ENCODE peak calls at places on chromosomes 2 and 18, in nine cellular contexts. C is uterus, B is right lobe of liver, N is testis, Y is fibroblast of lung, M is heart left ventricle, S is stomach, F is lower lobe of right lung, Q is left ventricle myocardium inferior. L is an unnamed sample.
A peak's percentile ranks its signal among the peaks of the same experiment; 100 is the strongest.

GRCh38 chr2:109243526-109244425 is 114.8 kb downstream of the SH3RF3 start:
- DNase-seq in C (no peak), M (no peak), B (no peak), Q (no peak), F (no peak), Y (no peak), N (no peak), S (no peak), L (no peak)

GRCh38 chr2:241965931-241966412 is 96.4 kb downstream of the RTP5 start:
- DNase-seq in S (peak; percentile 36), M (peak; percentile 46), B (no peak), Q (no peak), F (no peak), N (peak; percentile 43), C (peak; percentile 41), Y (peak; percentile 95), L (no peak)

GRCh38 chr2:88100489-88100858 is 27.4 kb downstream of the FABP1 start:
- DNase-seq in F (no peak), Q (no peak), C (no peak), M (no peak), N (no peak), Y (no peak), S (no peak), B (no peak), L (no peak)

GRCh38 chr18:50424877-50425690 is 50.2 kb downstream of the SKA1 start:
- DNase-seq in Y (peak; percentile 83), B (no peak), S (peak; percentile 75), C (no peak), M (peak; percentile 83), N (peak; percentile 93), Q (peak; percentile 53), F (no peak), L (no peak)

GRCh38 chr18:46718501-46719341 is 38.1 kb downstream of the ST8SIA5 start:
- DNase-seq in N (no peak), S (no peak), Q (no peak), B (no peak), C (no peak), F (no peak), Y (peak; percentile 68), M (no peak), L (no peak)

GRCh38 chr2:74548919-74549684 is 4.6 kb downstream of the LOXL3 start:
- DNase-seq in Q (peak; percentile 79), Y (no peak), F (peak; percentile 79), C (peak; percentile 75), M (peak; percentile 85), N (peak; percentile 75), B (peak; percentile 74), S (peak; percentile 70), L (peak; percentile 74)

GRCh38 chr2:168426861-168427260 is 29.2 kb upstream of the CERS6 start:
- DNase-seq in Y (no peak), S (no peak), N (no peak), Q (no peak), F (no peak), M (no peak), B (no peak), C (no peak), L (no peak)

GRCh38 chr18:46448347-46448746 is 208.7 kb downstream of the LOXHD1 start:
- DNase-seq in F (no peak), S (no peak), N (no peak), C (no peak), Y (no peak), M (no peak), B (no peak), Q (no peak), L (no peak)

GRCh38 chr2:63789318-63790051 is 52.2 kb upstream of the UGP2 start:
- DNase-seq in N (no peak), Q (no peak), Y (peak; percentile 63), C (no peak), M (no peak), S (no peak), F (no peak), B (no peak), L (no peak)

GRCh38 chr2:38394903-38395341 is 17.8 kb upstream of the ATL2 start:
- DNase-seq in N (no peak), B (no peak), Y (no peak), C (no peak), Q (no peak), S (no peak), F (no peak), M (no peak), L (no peak)

GRCh38 chr2:236093134-236093533 is 75.1 kb downstream of the GBX2 start:
- DNase-seq in N (no peak), M (no peak), S (no peak), F (no peak), Y (no peak), C (no peak), B (no peak), Q (no peak), L (no peak)
- TF ChIP-seq CTCF in N (no peak), M (no peak), S (no peak), F (no peak), Y (no peak), C (no peak), B (no peak), Q (no peak), L (no peak)

GRCh38 chr18:22704627-22704918 is 228.6 kb upstream of the RBBP8 start:
- DNase-seq in Y (no peak), F (no peak), C (no peak), M (no peak), B (no peak), Q (no peak), S (no peak), N (no peak), L (no peak)
- TF ChIP-seq CTCF in Y (no peak), F (no peak), C (no peak), M (peak; percentile 21), B (no peak), Q (no peak), S (no peak), N (no peak), L (no peak)

GRCh38 chr2:30707304-30707903 is 99.8 kb downstream of the CAPN13 start:
- DNase-seq in Q (no peak), F (no peak), B (no peak), Y (no peak), N (no peak), M (no peak), C (no peak), S (no peak), L (no peak)
- TF ChIP-seq CTCF in Q (no peak), F (no peak), B (no peak), Y (no peak), N (no peak), M (no peak), C (no peak), S (no peak), L (no peak)

GRCh38 chr18:23485386-23485785 is 17.9 kb upstream of the RMC1 start:
- DNase-seq in M (no peak), B (no peak), F (no peak), N (no peak), C (no peak), S (no peak), Y (no peak), Q (no peak), L (no peak)

GRCh38 chr18:23493654-23494053 is 9.7 kb upstream of the RMC1 start:
- DNase-seq in C (no peak), M (no peak), S (no peak), Q (no peak), Y (no peak), N (no peak), B (no peak), F (no peak), L (no peak)

GRCh38 chr18:23484783-23485182 is 18.5 kb upstream of the RMC1 start:
- DNase-seq in N (no peak), S (no peak), Q (no peak), F (no peak), B (no peak), M (no peak), C (no peak), Y (no peak), L (no peak)

DNA sequence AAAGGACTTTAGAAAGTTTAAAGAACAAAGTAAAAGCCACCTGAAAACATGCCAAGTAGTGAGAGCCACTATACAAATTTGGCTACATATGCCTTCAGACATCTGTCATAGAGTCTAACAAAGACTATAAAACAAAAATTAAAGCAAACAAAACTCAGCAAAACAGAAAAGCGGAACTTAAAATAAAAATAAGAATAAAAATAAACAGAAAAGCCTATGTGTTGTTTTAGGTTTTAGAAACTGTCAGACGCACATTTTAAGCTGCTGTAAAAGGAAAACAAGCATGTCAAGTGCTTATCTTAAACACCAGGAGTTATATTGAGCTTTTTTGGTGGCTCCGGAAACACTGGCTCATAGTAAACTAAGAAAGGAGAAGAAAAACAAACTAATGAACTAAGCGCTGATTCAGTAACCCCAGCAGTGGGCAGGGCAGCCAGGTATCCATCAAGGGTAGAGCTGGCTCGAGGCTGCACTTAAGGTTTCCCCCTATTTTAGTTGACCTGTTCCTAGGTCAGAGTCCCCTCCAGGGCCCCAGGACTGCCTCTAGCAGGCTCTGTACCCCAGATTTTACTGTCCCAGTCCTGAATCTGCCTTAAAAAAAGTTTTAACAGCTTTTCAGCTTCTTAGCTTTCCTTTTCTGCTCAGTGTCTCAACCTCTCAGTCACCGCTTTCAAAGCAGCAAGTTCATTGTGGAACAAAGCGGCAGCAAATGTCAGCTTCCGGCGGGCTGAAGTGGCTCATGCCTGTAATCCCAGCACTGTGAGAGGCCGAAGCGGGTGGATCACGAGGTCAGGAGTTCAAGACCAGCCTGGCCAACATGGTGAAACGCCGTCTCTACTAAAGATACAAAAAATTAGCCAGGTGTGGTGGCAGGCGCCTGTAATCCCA is 15.3 kb upstream of the RMC1 start:
- DNase-seq in S (peak; percentile 32), B (peak; percentile 36), F (peak; percentile 70), N (no peak), M (no peak), Q (no peak), C (no peak), Y (peak; percentile 20), L (no peak)
- TF ChIP-seq CTCF in S (no peak), B (no peak), F (no peak), N (no peak), M (no peak), Q (no peak), C (no peak), Y (no peak), L (no peak)

DNA sequence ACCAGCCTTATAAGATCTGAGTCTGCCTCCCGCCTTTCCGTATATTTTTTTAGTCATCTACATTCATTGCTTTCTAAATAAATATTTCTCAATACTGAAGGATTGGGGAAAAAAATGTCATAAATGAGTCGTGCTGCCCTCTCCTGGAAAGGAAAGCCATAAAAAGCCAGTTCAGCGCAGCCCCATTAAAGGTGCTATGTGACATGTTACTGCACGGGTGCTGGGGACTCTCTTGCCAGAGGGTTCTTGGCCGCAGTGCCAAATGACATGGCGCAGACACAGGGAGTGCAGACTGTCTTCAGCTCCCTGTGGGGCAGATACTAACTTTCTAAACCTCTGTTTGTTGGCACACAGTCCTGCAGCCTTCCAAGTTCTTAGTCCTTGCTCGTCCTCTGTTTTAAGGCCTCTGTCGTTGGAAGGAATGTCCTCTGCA is 53.7 kb upstream of the MAP3K20 start:
- DNase-seq in Y (peak; percentile 66), F (no peak), C (no peak), B (no peak), S (no peak), N (no peak), M (peak; percentile 67), Q (peak; percentile 59), L (no peak)
- TF ChIP-seq CTCF in Y (peak; percentile 38), F (peak; percentile 39), C (no peak), B (peak; percentile 47), S (no peak), N (no peak), M (no peak), Q (peak; percentile 56), L (no peak)